ENCODE peak calls at places on chromosomes 3 and 15, in eight cellular contexts. One of them, this sample, is unnamed.

GRCh38 chr3:37741644-37742043 is 120.0 kb upstream of the CTDSPL start:
- DNase-seq in stimulated activated effector memory CD8-positive, alpha-beta T cell treated with anti-CD3 and anti-CD28 coated beads, Interleukin-12 subunit alpha, Interleukin-12 subunit beta, amount 100 ng/mL, for 72 hours: no peak
- DNase-seq in NCI-H345: peak; percentile 29
- DNase-seq in cardiac muscle cell: no peak
- DNase-seq in left kidney: peak; percentile 62
- DNase-seq in bronchial epithelial cell: peak; percentile 45
- DNase-seq in transverse colon: peak; percentile 47
- DNase-seq in B cell: no peak
- DNase-seq in this sample: peak; percentile 29

GRCh38 chr15:33700695-33701303 is 267.5 kb upstream of the CHRM5 start:
- DNase-seq in stimulated activated effector memory CD8-positive, alpha-beta T cell treated with anti-CD3 and anti-CD28 coated beads, Interleukin-12 subunit alpha, Interleukin-12 subunit beta, amount 100 ng/mL, for 72 hours: peak; percentile 76
- DNase-seq in NCI-H345: peak; percentile 42
- DNase-seq in cardiac muscle cell: peak; percentile 79
- DNase-seq in left kidney: peak; percentile 87
- DNase-seq in bronchial epithelial cell: peak; percentile 71
- DNase-seq in transverse colon: peak; percentile 53
- DNase-seq in B cell: peak; percentile 43
- DNase-seq in this sample: peak; percentile 87

GRCh38 chr15:75380773-75381172 is 12.4 kb upstream of the MAN2C1 start:
- DNase-seq in stimulated activated effector memory CD8-positive, alpha-beta T cell treated with anti-CD3 and anti-CD28 coated beads, Interleukin-12 subunit alpha, Interleukin-12 subunit beta, amount 100 ng/mL, for 72 hours: no peak
- DNase-seq in NCI-H345: no peak
- DNase-seq in cardiac muscle cell: no peak
- DNase-seq in left kidney: no peak
- DNase-seq in bronchial epithelial cell: no peak
- DNase-seq in transverse colon: no peak
- DNase-seq in B cell: no peak
- DNase-seq in this sample: no peak

GRCh38 chr3:139234491-139234890 is 109.3 kb upstream of the MRPS22 start:
- DNase-seq in stimulated activated effector memory CD8-positive, alpha-beta T cell treated with anti-CD3 and anti-CD28 coated beads, Interleukin-12 subunit alpha, Interleukin-12 subunit beta, amount 100 ng/mL, for 72 hours: no peak
- DNase-seq in NCI-H345: no peak
- DNase-seq in cardiac muscle cell: no peak
- DNase-seq in left kidney: no peak
- DNase-seq in bronchial epithelial cell: peak; percentile 96
- DNase-seq in transverse colon: no peak
- DNase-seq in B cell: no peak
- DNase-seq in this sample: no peak

GRCh38 chr3:195081242-195081963 is 189.6 kb downstream of the XXYLT1 start:
- DNase-seq in stimulated activated effector memory CD8-positive, alpha-beta T cell treated with anti-CD3 and anti-CD28 coated beads, Interleukin-12 subunit alpha, Interleukin-12 subunit beta, amount 100 ng/mL, for 72 hours: no peak
- DNase-seq in NCI-H345: peak; percentile 54
- DNase-seq in cardiac muscle cell: peak; percentile 22
- DNase-seq in left kidney: peak; percentile 71
- DNase-seq in bronchial epithelial cell: no peak
- DNase-seq in transverse colon: no peak
- DNase-seq in B cell: no peak
- DNase-seq in this sample: peak; percentile 43

GRCh38 chr3:176663376-176663775 is 533.9 kb downstream of the TBL1XR1 start:
- DNase-seq in stimulated activated effector memory CD8-positive, alpha-beta T cell treated with anti-CD3 and anti-CD28 coated beads, Interleukin-12 subunit alpha, Interleukin-12 subunit beta, amount 100 ng/mL, for 72 hours: no peak
- DNase-seq in NCI-H345: no peak
- DNase-seq in cardiac muscle cell: no peak
- DNase-seq in left kidney: no peak
- DNase-seq in bronchial epithelial cell: no peak
- DNase-seq in transverse colon: no peak
- DNase-seq in B cell: no peak
- DNase-seq in this sample: peak; percentile 21

GRCh38 chr15:55389276-55389631 is 18.9 kb downstream of the CCPG1 start:
- DNase-seq in stimulated activated effector memory CD8-positive, alpha-beta T cell treated with anti-CD3 and anti-CD28 coated beads, Interleukin-12 subunit alpha, Interleukin-12 subunit beta, amount 100 ng/mL, for 72 hours: no peak
- DNase-seq in NCI-H345: no peak
- DNase-seq in cardiac muscle cell: no peak
- DNase-seq in left kidney: no peak
- DNase-seq in bronchial epithelial cell: peak; percentile 90
- DNase-seq in transverse colon: no peak
- DNase-seq in B cell: no peak
- DNase-seq in this sample: peak; percentile 76

GRCh38 chr3:51581529-51581928 is 43.0 kb downstream of the RAD54L2 start:
- DNase-seq in stimulated activated effector memory CD8-positive, alpha-beta T cell treated with anti-CD3 and anti-CD28 coated beads, Interleukin-12 subunit alpha, Interleukin-12 subunit beta, amount 100 ng/mL, for 72 hours: no peak
- DNase-seq in NCI-H345: peak; percentile 81
- DNase-seq in cardiac muscle cell: no peak
- DNase-seq in left kidney: no peak
- DNase-seq in bronchial epithelial cell: peak; percentile 15
- DNase-seq in transverse colon: no peak
- DNase-seq in B cell: no peak
- DNase-seq in this sample: peak; percentile 48

GRCh38 chr15:97900006-97900405 is 60.5 kb upstream of the ARRDC4 start:
- DNase-seq in stimulated activated effector memory CD8-positive, alpha-beta T cell treated with anti-CD3 and anti-CD28 coated beads, Interleukin-12 subunit alpha, Interleukin-12 subunit beta, amount 100 ng/mL, for 72 hours: no peak
- DNase-seq in NCI-H345: no peak
- DNase-seq in cardiac muscle cell: no peak
- DNase-seq in left kidney: no peak
- DNase-seq in bronchial epithelial cell: no peak
- DNase-seq in transverse colon: no peak
- DNase-seq in B cell: no peak
- DNase-seq in this sample: no peak

GRCh38 chr3:132034097-132034485 is 723 bp downstream of the CPNE4 start:
- DNase-seq in stimulated activated effector memory CD8-positive, alpha-beta T cell treated with anti-CD3 and anti-CD28 coated beads, Interleukin-12 subunit alpha, Interleukin-12 subunit beta, amount 100 ng/mL, for 72 hours: no peak
- DNase-seq in NCI-H345: no peak
- DNase-seq in cardiac muscle cell: no peak
- DNase-seq in left kidney: no peak
- DNase-seq in bronchial epithelial cell: no peak
- DNase-seq in transverse colon: no peak
- DNase-seq in B cell: no peak
- DNase-seq in this sample: no peak

GRCh38 chr15:77819841-77820728 is 187.4 kb upstream of the LINGO1 start:
- DNase-seq in stimulated activated effector memory CD8-positive, alpha-beta T cell treated with anti-CD3 and anti-CD28 coated beads, Interleukin-12 subunit alpha, Interleukin-12 subunit beta, amount 100 ng/mL, for 72 hours: no peak
- DNase-seq in NCI-H345: peak; percentile 57
- DNase-seq in cardiac muscle cell: peak; percentile 70
- DNase-seq in left kidney: peak; percentile 65
- DNase-seq in bronchial epithelial cell: no peak
- DNase-seq in transverse colon: peak; percentile 27
- DNase-seq in B cell: no peak
- DNase-seq in this sample: no peak

GRCh38 chr3:187878776-187879524 is 133.7 kb upstream of the BCL6 start:
- DNase-seq in stimulated activated effector memory CD8-positive, alpha-beta T cell treated with anti-CD3 and anti-CD28 coated beads, Interleukin-12 subunit alpha, Interleukin-12 subunit beta, amount 100 ng/mL, for 72 hours: no peak
- DNase-seq in NCI-H345: no peak
- DNase-seq in cardiac muscle cell: no peak
- DNase-seq in left kidney: no peak
- DNase-seq in bronchial epithelial cell: peak; percentile 79
- DNase-seq in transverse colon: no peak
- DNase-seq in B cell: no peak
- DNase-seq in this sample: peak; percentile 54

GRCh38 chr3:38573606-38574005 is 75.9 kb downstream of the SCN5A start:
- DNase-seq in stimulated activated effector memory CD8-positive, alpha-beta T cell treated with anti-CD3 and anti-CD28 coated beads, Interleukin-12 subunit alpha, Interleukin-12 subunit beta, amount 100 ng/mL, for 72 hours: no peak
- DNase-seq in NCI-H345: no peak
- DNase-seq in cardiac muscle cell: no peak
- DNase-seq in left kidney: no peak
- DNase-seq in bronchial epithelial cell: no peak
- DNase-seq in transverse colon: no peak
- DNase-seq in B cell: peak; percentile 20
- DNase-seq in this sample: no peak